ENCODE peak calls at places on chromosomes 4 and X, in ten cellular contexts. G, V, I, C, R, L, P, Y, K and S are unnamed samples.

GRCh38 chr4:169385356-169385755 is 114.6 kb upstream of the SH3RF1 start:
- DNase-seq in G (no peak), V (no peak), I (no peak), C (no peak), R (peak), L (no peak), P (no peak), Y (no peak), K (no peak), S (peak)

GRCh38 chrX:63747331-63747730 is 37.7 kb downstream of the ARHGEF9 start:
- DNase-seq in G (no peak), V (peak), I (no peak), C (no peak), R (peak), L (no peak), P (no peak), Y (no peak), K (no peak), S (peak)

GRCh38 chr4:17510582-17510981 is 1.3 kb downstream of the QDPR start:
- DNase-seq in G (no peak), V (no peak), I (no peak), C (no peak), R (no peak), L (no peak), P (no peak), Y (no peak), K (no peak), S (no peak)

GRCh38 chrX:57178605-57179004 is 41.4 kb upstream of the SPIN2A start:
- DNase-seq in G (no peak), V (no peak), I (no peak), C (no peak), R (no peak), L (no peak), P (no peak), Y (no peak), K (no peak), S (no peak)

GRCh38 chrX:48697182-48697727 is 721 bp downstream of the SUV39H1 start:
- DNase-seq in G (no peak), V (no peak), I (no peak), C (no peak), R (no peak), L (no peak), P (no peak), Y (no peak), K (no peak), S (no peak)

GRCh38 chrX:84046403-84046984 is 141.5 kb downstream of the RPS6KA6 start:
- DNase-seq in G (no peak), V (no peak), I (no peak), C (peak), R (peak), L (no peak), P (peak), Y (peak), K (no peak), S (peak)

GRCh38 chr4:163558539-163559044 is 64.1 kb downstream of the TMA16 start:
- DNase-seq in G (no peak), V (no peak), I (no peak), C (no peak), R (no peak), L (no peak), P (no peak), Y (no peak), K (no peak), S (no peak)

GRCh38 chr4:24890561-24890960 is 22.3 kb downstream of the CCDC149 start:
- DNase-seq in G (peak), V (no peak), I (no peak), C (no peak), R (no peak), L (no peak), P (no peak), Y (no peak), K (no peak), S (no peak)

GRCh38 chrX:72295745-72296144 is 10.0 kb downstream of the CITED1 start:
- DNase-seq in G (no peak), V (no peak), I (no peak), C (no peak), R (no peak), L (peak), P (no peak), Y (no peak), K (no peak), S (no peak)

GRCh38 chrX:24283122-24283789 is 30.6 kb downstream of the SUPT20HL2 start:
- DNase-seq in G (peak), V (no peak), I (no peak), C (no peak), R (no peak), L (no peak), P (no peak), Y (no peak), K (no peak), S (no peak)

GRCh38 chr4:791866-792630 is 33.9 kb downstream of the CPLX1 start:
- DNase-seq in G (no peak), V (no peak), I (no peak), C (peak), R (no peak), L (no peak), P (no peak), Y (no peak), K (peak), S (no peak)

GRCh38 chr4:153276966-153277365 is 67.5 kb upstream of the MND1 start:
- DNase-seq in G (no peak), V (no peak), I (no peak), C (peak), R (no peak), L (no peak), P (no peak), Y (no peak), K (peak), S (no peak)

GRCh38 chrX:23764585-23764984 is 18.4 kb upstream of the SAT1 start:
- DNase-seq in G (no peak), V (no peak), I (no peak), C (no peak), R (no peak), L (no peak), P (no peak), Y (no peak), K (no peak), S (no peak)

GRCh38 chr4:151991001-151991883 is 230.4 kb upstream of the GATB start:
- DNase-seq in G (no peak), V (no peak), I (no peak), C (no peak), R (no peak), L (no peak), P (no peak), Y (no peak), K (no peak), S (no peak)

GRCh38 chrX:108993909-108994308 is 257.5 kb upstream of the IRS4 start:
- DNase-seq in G (no peak), V (no peak), I (no peak), C (no peak), R (no peak), L (no peak), P (no peak), Y (no peak), K (no peak), S (no peak)

GRCh38 chr4:8916251-8916913 is 44.7 kb upstream of the HMX1 start:
- DNase-seq in G (peak), V (no peak), I (no peak), C (peak), R (no peak), L (peak), P (no peak), Y (no peak), K (peak), S (no peak)

GRCh38 chr4:1723131-1723801 is 1.9 kb downstream of the TACC3 start:
- DNase-seq in G (no peak), V (no peak), I (no peak), C (no peak), R (no peak), L (no peak), P (no peak), Y (no peak), K (no peak), S (no peak)

GRCh38 chr4:51895816-51896408 is 53.0 kb downstream of the DCUN1D4 start:
- DNase-seq in G (peak), V (peak), I (peak), C (peak), R (peak), L (peak), P (peak), Y (peak), K (peak), S (peak)

GRCh38 chr4:71765837-71766236 is 18.0 kb downstream of the GC start:
- DNase-seq in G (no peak), V (no peak), I (no peak), C (no peak), R (no peak), L (no peak), P (no peak), Y (no peak), K (no peak), S (no peak)

DNA sequence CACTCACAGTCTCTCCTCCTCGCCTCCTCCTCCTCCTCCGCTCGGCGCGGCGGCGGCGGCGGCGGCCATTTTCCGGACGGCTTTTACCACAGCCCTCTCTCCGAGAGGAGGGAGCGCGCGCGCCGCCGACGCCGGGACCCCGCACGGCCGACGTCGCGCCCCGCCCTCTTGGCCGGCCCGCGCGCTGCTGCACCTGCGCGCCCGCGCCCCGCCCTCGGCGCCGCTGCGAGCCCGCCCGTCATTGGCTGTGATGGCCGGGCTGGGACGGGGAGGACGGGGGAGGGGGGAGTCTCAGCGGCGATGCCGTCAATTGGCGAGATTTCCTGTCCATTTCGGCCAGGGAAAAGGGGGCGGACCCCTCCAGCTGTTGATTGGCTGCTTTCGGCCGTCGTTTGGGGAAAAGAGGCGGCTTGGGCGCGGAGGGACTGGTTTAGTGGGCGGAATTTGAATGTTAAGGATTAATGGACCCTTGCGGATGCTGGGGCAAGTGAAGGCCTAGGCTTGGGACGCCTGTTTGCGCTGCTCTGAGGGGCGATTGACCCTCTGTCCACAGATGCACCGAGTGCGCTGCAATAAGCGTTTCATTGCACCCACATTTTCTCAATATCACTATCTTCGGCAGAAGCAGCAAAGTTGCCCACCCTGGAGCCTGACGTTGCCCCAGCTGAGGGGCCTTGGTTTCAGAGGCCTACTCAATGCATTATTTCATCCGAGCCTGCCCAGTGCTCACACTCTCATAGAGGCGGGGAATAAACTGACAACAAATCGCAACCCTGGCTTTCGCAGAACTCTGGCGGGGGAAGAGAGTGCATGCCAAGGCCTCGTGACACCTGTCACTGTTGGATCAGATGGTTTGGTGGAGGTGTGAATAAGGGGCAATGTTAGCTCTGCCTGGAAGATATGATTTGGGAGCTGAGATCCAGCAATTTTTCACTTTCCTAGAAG is at the start of gene MECP2:
- DNase-seq in G (peak), V (peak), I (peak), C (peak), R (peak), L (peak), P (peak), Y (peak), K (peak), S (peak)
- TF ChIP-seq CTCF in G (no peak), V (no peak), I (no peak), C (no peak), R (no peak), L (no peak), P (no peak), Y (no peak), K (no peak), S (no peak)

DNA sequence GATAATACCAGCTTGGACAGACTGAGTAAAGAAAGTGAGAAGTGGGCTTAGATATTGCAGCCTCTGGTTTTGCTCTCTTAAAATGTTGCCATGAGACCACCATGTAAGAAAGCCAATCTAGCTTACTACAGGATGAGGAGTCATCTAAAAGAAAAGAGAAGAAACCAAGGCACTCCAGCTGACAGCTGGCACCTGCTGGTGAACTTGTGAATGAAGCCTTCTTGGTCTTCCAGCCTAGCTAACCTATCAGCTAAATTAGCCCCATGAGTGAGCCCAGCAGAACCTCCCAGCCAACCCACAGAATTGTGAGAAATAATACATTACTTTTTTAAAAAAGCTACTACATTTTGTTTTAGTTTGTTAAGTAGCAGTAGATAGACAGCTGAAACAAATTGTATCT is 154.5 kb upstream of the QRFPR start:
- DNase-seq in G (no peak), V (no peak), I (no peak), C (no peak), R (no peak), L (no peak), P (no peak), Y (no peak), K (no peak), S (no peak)
- TF ChIP-seq CTCF in G (no peak), V (no peak), I (no peak), C (no peak), R (no peak), L (no peak), P (no peak), Y (no peak), K (no peak), S (no peak)

GRCh38 chrX:70554523-70554922 is 109.9 kb downstream of the DLG3 start:
- DNase-seq in G (no peak), V (no peak), I (no peak), C (no peak), R (no peak), L (no peak), P (no peak), Y (no peak), K (no peak), S (no peak)

GRCh38 chrX:70554948-70555347 is 110.3 kb downstream of the DLG3 start:
- DNase-seq in G (no peak), V (no peak), I (no peak), C (no peak), R (no peak), L (no peak), P (no peak), Y (no peak), K (no peak), S (no peak)

GRCh38 chrX:70552174-70552704 is 107.6 kb downstream of the DLG3 start:
- DNase-seq in G (no peak), V (no peak), I (no peak), C (no peak), R (no peak), L (no peak), P (no peak), Y (no peak), K (no peak), S (no peak)

GRCh38 chrX:70553516-70553915 is 108.9 kb downstream of the DLG3 start:
- DNase-seq in G (no peak), V (no peak), I (no peak), C (no peak), R (no peak), L (no peak), P (no peak), Y (no peak), K (no peak), S (no peak)

GRCh38 chrX:70554081-70554480 is 109.4 kb downstream of the DLG3 start:
- DNase-seq in G (no peak), V (no peak), I (no peak), C (no peak), R (peak), L (no peak), P (no peak), Y (no peak), K (no peak), S (peak)
- TF ChIP-seq CTCF in G (no peak), V (peak), I (peak), C (no peak), R (no peak), L (peak), P (no peak), Y (no peak), K (no peak), S (peak)

GRCh38 chr4:73139991-73140390 is 70.5 kb upstream of the COX18 start:
- DNase-seq in G (no peak), V (no peak), I (no peak), C (no peak), R (peak), L (no peak), P (no peak), Y (no peak), K (no peak), S (no peak)
- TF ChIP-seq CTCF in G (no peak), V (no peak), I (no peak), C (no peak), R (no peak), L (no peak), P (no peak), Y (no peak), K (no peak), S (no peak)

GRCh38 chr4:112036881-112037280 is 108.4 kb upstream of the FAM241A start:
- DNase-seq in G (no peak), V (no peak), I (no peak), C (no peak), R (no peak), L (no peak), P (no peak), Y (no peak), K (no peak), S (no peak)

GRCh38 chr4:112029642-112030235 is 115.5 kb upstream of the FAM241A start:
- DNase-seq in G (no peak), V (no peak), I (no peak), C (no peak), R (no peak), L (no peak), P (no peak), Y (no peak), K (no peak), S (no peak)

DNA sequence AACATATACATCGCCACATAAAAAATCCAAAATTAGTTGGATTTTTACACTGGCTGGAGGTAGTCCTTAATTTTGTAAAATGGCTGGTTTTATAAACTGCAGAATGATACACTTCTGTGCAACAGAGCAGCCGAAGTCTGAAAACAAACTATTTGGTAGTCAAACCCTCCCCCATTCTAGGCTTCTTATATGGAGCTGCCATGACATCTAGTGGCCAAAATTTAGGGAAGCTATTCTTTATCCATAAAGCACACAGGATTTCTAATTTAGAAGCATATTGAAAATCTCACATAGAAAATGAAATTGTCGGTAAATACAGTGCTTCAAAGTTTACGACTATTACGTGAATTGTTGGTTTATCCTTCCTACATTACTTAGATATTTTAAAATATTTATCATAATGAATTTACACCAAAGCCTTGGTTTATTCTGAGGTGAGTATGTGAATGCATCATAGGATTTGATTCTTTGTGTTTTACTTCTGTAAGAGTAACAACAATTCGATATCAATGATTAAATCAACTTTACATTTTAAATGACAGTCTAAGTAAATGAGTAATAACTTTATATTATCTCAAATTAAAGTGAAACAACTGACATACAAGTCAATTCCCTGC is 113.4 kb upstream of the FAM241A start:
- DNase-seq in G (no peak), V (no peak), I (no peak), C (no peak), R (peak), L (no peak), P (peak), Y (peak), K (no peak), S (peak)
- TF ChIP-seq CTCF in G (no peak), V (peak), I (peak), C (no peak), R (peak), L (peak), P (peak), Y (peak), K (no peak), S (peak)

GRCh38 chrX:105191878-105192277 is 28.6 kb downstream of the TEX13A start:
- DNase-seq in G (no peak), V (no peak), I (no peak), C (no peak), R (peak), L (no peak), P (no peak), Y (no peak), K (no peak), S (no peak)
- TF ChIP-seq CTCF in G (no peak), V (peak), I (peak), C (no peak), R (peak), L (peak), P (peak), Y (peak), K (no peak), S (peak)

GRCh38 chr4:111475696-111476095 is 669.6 kb upstream of the FAM241A start:
- DNase-seq in G (no peak), V (no peak), I (no peak), C (no peak), R (no peak), L (no peak), P (no peak), Y (no peak), K (no peak), S (no peak)

DNA sequence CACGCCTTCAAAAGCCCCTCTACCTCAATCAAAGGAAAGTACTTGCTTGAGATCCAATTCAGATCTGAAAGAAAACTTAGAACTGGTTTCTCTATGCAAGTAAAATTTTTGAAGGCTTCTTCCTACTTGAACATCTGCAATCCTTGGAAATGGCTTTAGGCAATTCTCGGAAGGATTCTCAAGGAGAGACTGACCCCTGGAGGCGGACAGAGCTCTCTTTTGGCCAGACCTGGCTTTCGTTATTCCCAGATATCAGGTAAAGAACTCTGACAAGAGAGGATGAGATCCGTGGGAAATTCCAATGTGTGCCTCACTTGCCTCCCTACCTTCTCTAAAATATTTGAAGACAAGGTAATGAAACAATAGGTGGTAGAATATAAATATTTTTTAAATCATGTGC is 670.3 kb upstream of the FAM241A start:
- DNase-seq in G (no peak), V (no peak), I (no peak), C (no peak), R (peak), L (no peak), P (peak), Y (no peak), K (no peak), S (no peak)
- TF ChIP-seq CTCF in G (peak), V (peak), I (peak), C (no peak), R (peak), L (peak), P (peak), Y (peak), K (no peak), S (peak)

DNA sequence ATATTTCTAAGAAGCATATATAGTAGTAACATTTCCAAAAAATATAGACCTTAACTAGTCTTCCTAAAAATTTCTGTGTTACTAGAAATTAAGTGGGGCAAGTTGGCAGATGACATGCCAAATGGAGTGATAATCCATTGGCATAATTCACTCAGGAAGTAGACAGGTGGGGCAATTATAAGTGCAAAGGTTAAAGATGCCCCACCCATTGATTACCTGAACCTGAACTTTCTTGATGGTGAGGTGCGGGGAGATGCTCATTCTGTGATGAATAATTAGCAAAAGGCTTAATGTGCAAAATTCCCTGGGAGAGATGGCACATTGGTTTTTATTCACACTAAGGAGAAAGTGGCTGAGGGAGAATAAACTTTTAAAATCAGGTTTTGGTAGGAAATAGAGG is 145.9 kb upstream of the RASGEF1B start:
- DNase-seq in G (no peak), V (no peak), I (no peak), C (no peak), R (no peak), L (no peak), P (no peak), Y (no peak), K (no peak), S (no peak)
- TF ChIP-seq CTCF in G (no peak), V (no peak), I (no peak), C (no peak), R (no peak), L (no peak), P (no peak), Y (no peak), K (no peak), S (no peak)